ENCODE peak calls at places on chromosomes 6 and 20, in six cellular contexts. X is neuronal stem cell, T is trophoblast cell, I is IMR-90, O is H1, J is mesenchymal stem cell. Z is an unnamed sample. For H3K4me1, the result is how much of the 10 kb centered on the place peaks cover.

GRCh38 chr20:48788486-48789072 is 39.2 kb downstream of the PREX1 start:
- DNase-seq in X (no peak), T (no peak), I (no peak), O (no peak), J (no peak), Z (no peak)

GRCh38 chr6:25623874-25624273 is 28.1 kb upstream of the SCGN start:
- DNase-seq in X (no peak), T (no peak), I (no peak), O (no peak), J (no peak), Z (no peak)

GRCh38 chr6:25481267-25481666 is 170.7 kb upstream of the SCGN start:
- DNase-seq in X (no peak), T (peak), I (no peak), O (no peak), J (no peak), Z (no peak)

GRCh38 chr20:5719861-5720401 is 30.3 kb upstream of the SHLD1 start:
- DNase-seq in X (no peak), T (no peak), I (peak), O (no peak), J (peak), Z (no peak)

GRCh38 chr6:136306466-136306865 is 16.8 kb upstream of the BCLAF1 start:
- DNase-seq in X (no peak), T (no peak), I (no peak), O (no peak), J (no peak), Z (no peak)

GRCh38 chr6:140462495-140463311 is 1088.3 kb upstream of the CITED2 start:
- DNase-seq in X (no peak), T (peak), I (peak), O (no peak), J (peak), Z (no peak)

GRCh38 chr6:2231438-2231837 is 14.0 kb downstream of the GMDS start:
- DNase-seq in X (no peak), T (no peak), I (peak), O (no peak), J (no peak), Z (no peak)

GRCh38 chr6:44172759-44173500 is 14.3 kb downstream of the CAPN11 start:
- DNase-seq in X (peak), T (peak), I (peak), O (peak), J (peak), Z (peak)

GRCh38 chr20:21280496-21281016 is 22.6 kb upstream of the XRN2 start:
- DNase-seq in X (no peak), T (no peak), I (no peak), O (no peak), J (no peak), Z (no peak)

GRCh38 chr6:156848533-156848932 is 71.4 kb downstream of the ARID1B start:
- DNase-seq in X (no peak), T (no peak), I (no peak), O (no peak), J (peak), Z (no peak)

GRCh38 chr6:121590941-121591340 is 155.5 kb downstream of the GJA1 start:
- DNase-seq in X (no peak), T (peak), I (no peak), O (no peak), J (no peak), Z (no peak)

GRCh38 chr6:134521116-134521501 is 203.2 kb upstream of the SGK1 start:
- DNase-seq in X (no peak), T (no peak), I (no peak), O (no peak), J (no peak), Z (no peak)

GRCh38 chr6:73798592-73798991 is 102.6 kb downstream of the CD109 start:
- DNase-seq in X (no peak), T (peak), I (peak), O (no peak), J (peak), Z (peak)

GRCh38 chr6:22880686-22881433 is 311.5 kb downstream of the HDGFL1 start:
- DNase-seq in X (no peak), T (peak), I (peak), O (no peak), J (peak), Z (no peak)

GRCh38 chr6:79170431-79170830 is 64.1 kb downstream of the HMGN3 start:
- DNase-seq in X (no peak), T (no peak), I (no peak), O (no peak), J (no peak), Z (no peak)

GRCh38 chr6:118288355-118289124 is 259.6 kb upstream of the PLN start:
- DNase-seq in X (no peak), T (no peak), I (peak), O (no peak), J (no peak), Z (no peak)

GRCh38 chr6:6686748-6687601 is 98.5 kb downstream of the LY86 start:
- DNase-seq in X (peak), T (peak), I (no peak), O (peak), J (peak), Z (peak)

GRCh38 chr20:41047975-41048305 is 19.3 kb downstream of the TOP1 start:
- DNase-seq in X (no peak), T (peak), I (no peak), O (no peak), J (peak), Z (no peak)

GRCh38 chr20:21509597-21510331 is 4.1 kb downstream of the NKX2-2 start:
- DNase-seq in X (no peak), T (no peak), I (peak), O (peak), J (peak), Z (peak)

GRCh38 chr6:142844065-142844755 is 100.8 kb downstream of the HIVEP2 start:
- DNase-seq in X (no peak), T (no peak), I (peak), O (no peak), J (peak), Z (no peak)

GRCh38 chr6:111871207-111871606 is 2.0 kb downstream of the FYN start:
- DNase-seq in X (no peak), T (no peak), I (no peak), O (no peak), J (no peak), Z (no peak)

GRCh38 chr6:119037264-119037663 is 41.2 kb downstream of the FAM184A start:
- DNase-seq in X (no peak), T (no peak), I (no peak), O (no peak), J (no peak), Z (no peak)

GRCh38 chr6:21666788-21667681 is 73.5 kb downstream of the SOX4 start:
- DNase-seq in X (peak), T (no peak), I (no peak), O (peak), J (no peak), Z (peak)

GRCh38 chr6:136051140-136051775 is 198.9 kb downstream of the MTFR2 start:
- DNase-seq in X (no peak), T (peak), I (peak), O (no peak), J (peak), Z (no peak)

GRCh38 chr20:854601-855000 is 21.1 kb downstream of the FAM110A start:
- DNase-seq in X (no peak), T (no peak), I (no peak), O (no peak), J (no peak), Z (no peak)

GRCh38 chr6:135043854-135044253 is 10.8 kb downstream of the HBS1L start:
- DNase-seq in X (no peak), T (no peak), I (no peak), O (no peak), J (no peak), Z (no peak)

GRCh38 chr6:158313989-158314388 is 1.7 kb downstream of the TULP4 start:
- DNase-seq in X (no peak), T (no peak), I (no peak), O (no peak), J (no peak), Z (no peak)

GRCh38 chr6:156773935-156774871 is 3.0 kb upstream of the ARID1B start:
- DNase-seq in X (no peak), T (no peak), I (no peak), O (no peak), J (no peak), Z (no peak)

GRCh38 chr20:63979549-63980316 is at the start of gene SAMD10:
- DNase-seq in X (no peak), T (peak), I (peak), O (peak), J (peak), Z (peak)

GRCh38 chr6:84016029-84016428 is 17.5 kb upstream of the MRAP2 start:
- DNase-seq in X (no peak), T (no peak), I (no peak), O (no peak), J (no peak), Z (no peak)

GRCh38 chr6:143621876-143622605 is 55.7 kb upstream of the PHACTR2 start:
- DNase-seq in X (no peak), T (peak), I (peak), O (no peak), J (no peak), Z (no peak)

GRCh38 chr20:53302695-53303094 is 290.9 kb downstream of the ZNF217 start:
- DNase-seq in X (no peak), T (no peak), I (no peak), O (no peak), J (no peak), Z (no peak)

GRCh38 chr20:62489186-62489939 is 13.6 kb upstream of the GATA5 start:
- DNase-seq in X (no peak), T (no peak), I (no peak), O (no peak), J (no peak), Z (no peak)

GRCh38 chr20:36848078-36848660 is 27.8 kb upstream of the TLDC2 start:
- DNase-seq in X (no peak), T (no peak), I (peak), O (no peak), J (peak), Z (no peak)

GRCh38 chr20:881051-881820 is 34.9 kb downstream of the ANGPT4 start:
- DNase-seq in X (no peak), T (no peak), I (peak), O (no peak), J (peak), Z (no peak)

DNA sequence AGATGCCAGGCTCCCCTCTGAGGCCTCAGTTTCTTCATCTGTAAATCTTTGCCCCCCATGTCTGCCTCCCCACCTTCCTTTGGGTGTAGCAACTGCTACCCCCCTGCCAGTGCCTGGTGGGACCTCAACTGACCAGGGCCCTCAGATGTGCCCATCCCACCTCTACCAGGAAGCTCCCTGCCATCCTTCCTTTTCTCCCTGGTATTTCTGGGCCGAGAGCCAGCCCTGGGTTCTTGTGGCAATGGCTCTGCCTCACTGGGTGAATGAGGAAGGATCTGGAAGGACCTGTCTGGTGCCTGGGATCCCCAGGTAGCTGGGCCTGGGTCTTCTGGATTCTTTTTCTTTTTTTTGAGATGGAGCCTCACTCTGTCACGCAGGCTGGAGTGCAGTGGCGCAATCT is 141.1 kb upstream of the RNF24 start:
- DNase-seq in X (no peak), T (no peak), I (no peak), O (no peak), J (no peak), Z (no peak)
- H3K27ac ChIP-seq in X (no peak), T (no peak), I (no peak), O (no peak), J (no peak), Z (no peak)

DNA sequence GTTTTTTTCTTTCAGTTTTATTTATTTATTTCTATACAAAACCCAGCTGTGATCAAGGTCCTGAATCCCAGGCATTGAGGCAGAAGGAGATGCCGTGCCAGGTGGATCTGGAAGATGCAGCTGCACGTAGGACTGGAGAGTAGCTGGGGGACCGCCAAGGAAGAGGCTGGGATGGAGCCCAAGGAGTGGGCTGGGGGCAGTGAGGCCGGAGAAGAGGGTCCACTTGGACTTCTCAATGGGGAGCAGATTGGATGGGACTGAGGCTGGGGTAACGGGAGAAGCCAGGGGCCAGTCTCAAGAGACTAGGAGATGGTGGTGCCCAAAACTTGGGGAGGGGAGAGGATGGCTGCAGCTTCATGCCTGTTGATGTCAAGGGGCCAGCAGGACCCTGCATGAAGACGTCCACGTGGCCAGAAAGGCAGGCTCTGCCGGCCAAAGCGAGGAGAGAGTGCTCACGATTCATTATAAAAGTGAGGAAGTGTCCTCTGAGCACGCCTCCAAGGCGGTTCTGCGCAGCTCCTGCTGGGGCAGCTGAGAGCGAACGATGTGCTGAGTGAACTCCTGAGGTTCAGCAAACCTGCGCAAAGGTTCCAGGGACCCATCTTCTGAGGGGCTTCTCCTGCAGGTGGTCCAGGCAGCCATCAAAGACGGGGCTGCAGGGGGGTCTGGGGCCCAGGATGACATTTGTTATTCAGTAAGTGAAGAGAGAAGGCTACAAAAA is 110.2 kb downstream of the BMP7 start:
- DNase-seq in X (no peak), T (no peak), I (no peak), O (no peak), J (no peak), Z (no peak)
- H3K4me1 ChIP-seq in X (under half), T (under half), I (under half), O (under half), J (under half), Z (under half)

DNA sequence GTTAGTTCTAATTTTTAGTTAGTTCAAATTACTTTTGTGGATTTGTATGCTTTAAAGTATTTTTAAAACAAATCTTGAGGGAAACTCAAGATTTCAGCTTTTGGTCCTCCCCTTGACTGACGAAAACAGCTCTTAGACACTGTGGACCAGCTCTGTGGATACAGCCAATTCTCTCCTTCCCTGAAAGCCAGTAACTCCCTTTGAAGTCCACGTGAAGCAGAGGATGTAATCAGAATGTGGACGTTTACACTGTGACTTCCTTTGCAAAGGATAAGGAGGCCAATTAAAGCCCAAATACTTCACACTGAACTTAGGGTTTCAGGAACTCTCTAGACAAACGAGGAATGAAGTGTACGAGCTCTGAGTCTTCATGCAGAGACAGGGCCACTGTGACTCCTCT is 84.5 kb downstream of the CD164 start:
- DNase-seq in X (no peak), T (no peak), I (no peak), O (no peak), J (no peak), Z (no peak)
- H3K14ac ChIP-seq in X (no peak), T (no peak), I (peak), O (no peak), J (no peak), Z (no peak)

GRCh38 chr6:166952567-166953464 is 3.5 kb downstream of the RNASET2 start:
- DNase-seq in X (no peak), T (no peak), I (no peak), O (no peak), J (no peak), Z (no peak)

GRCh38 chr6:166952122-166952521 is 4.2 kb downstream of the RNASET2 start:
- DNase-seq in X (no peak), T (no peak), I (no peak), O (no peak), J (no peak), Z (no peak)

GRCh38 chr6:166949533-166950442 is 6.6 kb downstream of the RNASET2 start:
- DNase-seq in X (no peak), T (peak), I (no peak), O (no peak), J (no peak), Z (peak)

GRCh38 chr6:166951670-166952060 is 4.7 kb downstream of the RNASET2 start:
- DNase-seq in X (no peak), T (no peak), I (no peak), O (no peak), J (no peak), Z (no peak)

DNA sequence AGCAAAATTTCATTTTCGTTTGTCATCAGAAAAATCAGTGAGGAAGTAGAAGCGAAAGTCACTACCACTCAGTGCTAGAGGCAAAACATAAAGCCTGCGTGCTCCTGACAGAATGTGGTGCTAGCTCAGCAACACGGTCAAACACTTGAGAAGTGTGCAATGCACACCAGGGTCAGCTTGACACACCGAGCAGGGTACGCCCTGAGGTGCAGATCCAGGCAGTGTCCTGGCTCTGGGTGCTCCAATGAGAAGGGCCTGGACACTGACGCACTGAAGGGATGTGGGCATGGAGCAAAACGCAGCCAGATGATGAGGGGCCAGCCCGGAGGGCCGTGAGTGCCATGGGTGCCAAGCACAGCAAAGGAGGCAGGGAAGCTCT is 5.9 kb downstream of the RNASET2 start:
- DNase-seq in X (no peak), T (peak), I (no peak), O (no peak), J (no peak), Z (no peak)
- H3K27ac ChIP-seq in X (no peak), T (no peak), I (no peak), O (no peak), J (no peak), Z (no peak)

DNA sequence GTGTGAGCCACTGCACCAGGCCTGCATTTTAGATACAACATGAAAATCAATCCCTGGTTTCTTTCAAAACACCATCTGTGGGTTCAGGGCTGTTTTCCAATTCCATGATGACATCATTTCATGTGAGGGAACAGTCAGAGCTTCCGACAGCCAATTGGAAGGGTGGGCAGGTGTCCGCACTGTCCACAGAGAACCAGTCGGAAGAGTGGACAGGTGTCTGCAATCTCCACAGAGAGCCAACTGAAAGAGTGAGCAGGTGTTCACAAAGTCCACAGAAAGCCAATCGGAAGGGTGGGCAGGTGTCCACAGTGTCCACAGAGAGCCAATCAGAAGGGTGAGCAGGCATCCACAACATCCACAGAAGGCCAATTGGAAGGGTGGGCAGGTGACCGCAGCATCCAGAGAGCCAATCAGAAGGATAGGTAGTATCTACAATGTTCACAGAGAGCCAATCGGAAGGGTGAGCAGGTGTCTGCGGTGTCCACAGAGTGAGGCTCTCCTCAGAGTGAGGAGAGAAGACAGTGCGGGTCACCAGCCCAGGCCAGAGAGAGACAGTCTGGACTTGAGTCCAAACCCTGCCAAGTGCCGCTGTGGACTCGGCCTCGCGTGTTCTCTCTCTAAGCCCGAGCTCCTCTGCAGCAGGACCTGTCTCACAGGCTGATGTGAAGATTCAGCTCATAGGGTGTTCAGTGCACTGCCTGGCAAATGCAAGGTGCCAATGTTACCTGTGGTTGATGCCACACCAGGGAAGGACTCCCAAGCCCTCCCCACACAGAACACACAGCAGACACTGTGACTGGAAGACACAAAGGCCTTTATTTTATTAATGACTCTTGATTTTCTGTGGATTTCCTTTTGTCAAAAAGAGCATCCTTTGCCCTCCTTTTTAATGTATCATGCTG is 57.3 kb downstream of the DLL1 start:
- DNase-seq in X (no peak), T (no peak), I (no peak), O (no peak), J (no peak), Z (no peak)
- H3K4me1 ChIP-seq in X (under half), T (under half), I (under half), O (under half), J (under half), Z (under half)